ENCODE peak calls at places on chromosome 11, in five cellular contexts. R is renal cortical epithelial cell; E is naive thymus-derived CD8-positive, alpha-beta T cell; T is sciatic nerve; V is GM04503. Q is an unnamed sample.

GRCh38 chr11:12279672-12280108 is 97.7 kb upstream of the PARVA start:
- DNase-seq in R (no peak), E (no peak), T (no peak), V (no peak), Q (no peak)

GRCh38 chr11:93740802-93741093 is 547 bp downstream of the TAF1D start:
- DNase-seq in R (peak; percentile 46), E (no peak), T (peak; percentile 71), V (no peak), Q (peak; percentile 16)

GRCh38 chr11:75240381-75241035 is at the start of gene TPBGL:
- DNase-seq in R (no peak), E (no peak), T (peak; percentile 68), V (no peak), Q (no peak)

GRCh38 chr11:113991170-113991569 is 16.3 kb downstream of the HTR3A start:
- DNase-seq in R (peak; percentile 26), E (no peak), T (no peak), V (no peak), Q (no peak)

GRCh38 chr11:16912607-16913006 is 101.6 kb downstream of the PLEKHA7 start:
- DNase-seq in R (peak; percentile 31), E (no peak), T (no peak), V (no peak), Q (no peak)

GRCh38 chr11:69370984-69371709 is 77.2 kb downstream of the MYEOV start:
- DNase-seq in R (no peak), E (no peak), T (no peak), V (no peak), Q (no peak)

GRCh38 chr11:11189501-11189900 is 163.5 kb downstream of the CSNK2A3 start:
- DNase-seq in R (no peak), E (no peak), T (no peak), V (no peak), Q (no peak)

GRCh38 chr11:115112779-115113178 is 391.4 kb downstream of the CADM1 start:
- DNase-seq in R (no peak), E (no peak), T (no peak), V (no peak), Q (no peak)

GRCh38 chr11:11789735-11790369 is 51.9 kb upstream of the USP47 start:
- DNase-seq in R (no peak), E (no peak), T (no peak), V (no peak), Q (no peak)

GRCh38 chr11:61814242-61814957 is 2.4 kb downstream of the FADS1 start:
- DNase-seq in R (peak; percentile 45), E (peak; percentile 16), T (no peak), V (no peak), Q (no peak)

GRCh38 chr11:26149585-26149984 is 182.3 kb upstream of the ANO3 start:
- DNase-seq in R (no peak), E (no peak), T (peak; percentile 44), V (no peak), Q (no peak)

GRCh38 chr11:30431127-30431814 is 108.4 kb downstream of the ARL14EP start:
- DNase-seq in R (peak; percentile 31), E (no peak), T (no peak), V (no peak), Q (no peak)

GRCh38 chr11:1281326-1281973 is 28.0 kb downstream of the TOLLIP start:
- DNase-seq in R (no peak), E (no peak), T (no peak), V (no peak), Q (no peak)